ENCODE peak calls at places on chromosomes 7 and 10, in eight cellular contexts. H, N, R, E, Z, W, B and P are unnamed samples.

GRCh38 chr7:158814637-158815036 is 14.7 kb downstream of the ESYT2 start:
- DNase-seq in B (no peak), R (no peak), W (no peak), Z (no peak), H (no peak), N (peak; percentile 64), E (no peak), P (no peak)

GRCh38 chr7:4799508-4800268 is 24.3 kb downstream of the AP5Z1 start:
- DNase-seq in B (no peak), E (peak; percentile 46), W (no peak), N (no peak), Z (no peak), R (peak; percentile 51), H (no peak), P (peak; percentile 21)

GRCh38 chr7:137003606-137004005 is 135.2 kb downstream of the CHRM2 start:
- DNase-seq in H (no peak), R (no peak), N (no peak), B (no peak), W (no peak), E (no peak), Z (no peak), P (no peak)

GRCh38 chr10:132974886-132975881 is 32.8 kb upstream of the CFAP46 start:
- DNase-seq in B (no peak), R (peak; percentile 28), H (no peak), W (no peak), Z (no peak), E (peak; percentile 33), N (no peak), P (no peak)

GRCh38 chr7:139505563-139505962 is 17.9 kb upstream of the CLEC2L start:
- DNase-seq in E (no peak), Z (no peak), N (peak; percentile 16), B (no peak), H (no peak), W (no peak), R (no peak), P (peak; percentile 13)

GRCh38 chr10:52746169-52746568 is 26.4 kb downstream of the MBL2 start:
- DNase-seq in H (no peak), E (no peak), Z (no peak), W (no peak), B (no peak), R (peak; percentile 29), N (no peak), P (peak; percentile 21)

GRCh38 chr10:122688293-122688989 is 11.2 kb downstream of the C10orf120 start:
- DNase-seq in B (no peak), H (no peak), E (no peak), N (no peak), W (no peak), Z (no peak), R (no peak), P (no peak)

GRCh38 chr7:38451840-38452239 is 178.4 kb upstream of the TARP start:
- DNase-seq in R (peak; percentile 62), N (no peak), E (no peak), H (peak; percentile 9), Z (peak; percentile 31), W (no peak), B (peak; percentile 16), P (no peak)

GRCh38 chr10:113126506-113127192 is 176.6 kb downstream of the TCF7L2 start:
- DNase-seq in B (peak; percentile 45), E (peak; percentile 74), R (peak; percentile 93), N (no peak), W (peak; percentile 51), H (peak; percentile 55), Z (peak; percentile 39), P (peak; percentile 72)

GRCh38 chr7:43278088-43278644 is 165.7 kb downstream of the HECW1 start:
- DNase-seq in R (no peak), W (no peak), Z (no peak), N (no peak), B (no peak), H (no peak), E (no peak), P (no peak)

GRCh38 chr10:127971973-127972615 is 65.2 kb downstream of the PTPRE start:
- DNase-seq in E (no peak), W (no peak), R (no peak), B (no peak), H (no peak), N (no peak), Z (no peak), P (no peak)

GRCh38 chr7:32680259-32681173 is 185.2 kb downstream of the AVL9 start:
- DNase-seq in W (no peak), R (peak; percentile 8), H (no peak), Z (peak; percentile 95), N (no peak), B (no peak), E (no peak), P (peak; percentile 95)

GRCh38 chr7:69232445-69233376 is 365.6 kb upstream of the AUTS2 start:
- DNase-seq in B (no peak), H (no peak), R (no peak), E (no peak), W (no peak), N (no peak), Z (no peak), P (no peak)

GRCh38 chr10:38174341-38174740 is 80.2 kb downstream of the ZNF37A start:
- DNase-seq in B (no peak), R (no peak), N (no peak), E (no peak), H (no peak), Z (no peak), W (no peak), P (no peak)

GRCh38 chr7:50356212-50356944 is 51.9 kb downstream of the IKZF1 start:
- DNase-seq in W (no peak), R (no peak), Z (no peak), N (no peak), B (no peak), E (no peak), H (no peak), P (no peak)

GRCh38 chr7:844514-844913 is 12.2 kb downstream of the SUN1 start:
- DNase-seq in W (no peak), E (peak; percentile 19), N (no peak), R (no peak), H (no peak), B (no peak), Z (no peak), P (no peak)

GRCh38 chr7:843230-843629 is 11.0 kb downstream of the SUN1 start:
- DNase-seq in N (no peak), W (no peak), E (peak; percentile 8), H (no peak), R (no peak), Z (no peak), B (no peak), P (no peak)

GRCh38 chr7:845731-846130 is 13.5 kb downstream of the SUN1 start:
- DNase-seq in H (no peak), Z (no peak), R (no peak), N (no peak), W (no peak), B (no peak), E (no peak), P (no peak)

GRCh38 chr7:844043-844442 is 11.8 kb downstream of the SUN1 start:
- DNase-seq in H (no peak), W (no peak), B (no peak), R (no peak), Z (no peak), E (peak; percentile 29), N (no peak), P (no peak)

GRCh38 chr7:845091-845490 is 12.8 kb downstream of the SUN1 start:
- DNase-seq in B (no peak), N (no peak), H (no peak), W (no peak), Z (no peak), E (peak; percentile 26), R (no peak), P (no peak)
- TF ChIP-seq CTCF in B (no peak), N (no peak), H (no peak), W (no peak), Z (no peak), E (no peak), R (no peak), P (no peak)

DNA sequence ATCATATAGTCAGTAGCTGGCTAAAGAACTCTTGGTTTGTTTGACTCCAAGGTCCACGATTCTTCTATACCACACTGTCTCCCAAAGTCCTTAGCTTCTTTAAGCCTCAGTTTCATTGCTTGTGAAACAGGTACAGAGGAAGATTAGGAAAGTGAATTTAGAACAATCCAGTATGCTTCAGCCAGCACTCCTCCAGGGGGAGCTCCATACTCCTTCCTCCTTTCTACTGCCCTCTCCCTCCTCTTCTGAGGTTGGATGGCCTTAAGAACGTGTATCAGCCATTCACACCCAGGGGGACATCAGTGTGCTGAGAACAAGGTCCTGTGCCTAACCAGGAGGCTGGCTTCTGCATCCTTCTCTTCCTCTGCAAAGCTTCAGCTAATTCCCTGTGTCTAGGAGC is 54.8 kb upstream of the CALD1 start:
- DNase-seq in R (peak; percentile 52), N (peak; percentile 19), B (peak; percentile 28), Z (no peak), E (no peak), H (peak; percentile 44), W (no peak), P (peak; percentile 57)
- TF ChIP-seq CTCF in R (peak; percentile 68), N (peak; percentile 64), B (no peak), Z (peak; percentile 65), E (no peak), H (peak; percentile 59), W (peak; percentile 46), P (no peak)

GRCh38 chr7:149031353-149031910 is 3.1 kb upstream of the PDIA4 start:
- DNase-seq in B (no peak), R (no peak), Z (no peak), H (no peak), W (no peak), E (no peak), N (no peak), P (no peak)

GRCh38 chr7:149027055-149027454 is 1.2 kb downstream of the PDIA4 start:
- DNase-seq in B (no peak), H (no peak), R (no peak), N (peak; percentile 57), E (no peak), W (no peak), Z (no peak), P (no peak)

GRCh38 chr7:149027560-149028345 is 552 bp downstream of the PDIA4 start:
- DNase-seq in E (no peak), W (no peak), B (no peak), R (peak; percentile 40), H (peak; percentile 18), Z (no peak), N (peak; percentile 18), P (no peak)

GRCh38 chr7:149023662-149024061 is 4.6 kb downstream of the PDIA4 start:
- DNase-seq in W (no peak), N (no peak), H (no peak), E (no peak), B (no peak), Z (no peak), R (no peak), P (no peak)

GRCh38 chr7:149028346-149029109 is at the start of gene PDIA4:
- DNase-seq in Z (peak; percentile 98), B (peak; percentile 99), E (peak; percentile 100), H (peak; percentile 99), W (peak; percentile 99), R (peak; percentile 100), N (peak; percentile 98), P (peak; percentile 100)
- TF ChIP-seq CTCF in Z (no peak), B (peak; percentile 5), E (no peak), H (no peak), W (peak; percentile 47), R (no peak), N (no peak), P (peak; percentile 26)

GRCh38 chr7:75858430-75858829 is 20.4 kb upstream of the RHBDD2 start:
- DNase-seq in E (no peak), R (no peak), W (no peak), B (no peak), N (no peak), H (no peak), Z (no peak), P (no peak)
- TF ChIP-seq CTCF in E (no peak), R (no peak), W (no peak), B (no peak), N (no peak), H (no peak), Z (no peak), P (no peak)

GRCh38 chr7:95342642-95343252 is 18.4 kb upstream of the PON1 start:
- DNase-seq in R (no peak), W (no peak), E (no peak), B (no peak), H (no peak), N (no peak), Z (no peak), P (no peak)
- TF ChIP-seq CTCF in R (no peak), W (peak; percentile 47), E (no peak), B (no peak), H (no peak), N (no peak), Z (no peak), P (no peak)